ENCODE peak calls at places on chromosomes 3 and 15, in five cellular contexts. H is NB4; S is stimulated activated CD4-positive, alpha-beta T cell treated with anti-CD3 and anti-CD28 coated beads, TNF-alpha, amount 100 ng/mL, for 24 hours; U is RWPE1; Q is AG08395. Z is an unnamed sample.
A peak's percentile ranks its signal among the peaks of the same experiment; 100 is the strongest.

GRCh38 chr3:37652851-37653250 is 208.8 kb upstream of the CTDSPL start:
- DNase-seq in H (no peak), U (no peak), S (no peak), Q (no peak), Z (no peak)

GRCh38 chr3:160398820-160399346 is at the start of gene IFT80:
- DNase-seq in S (peak; percentile 93), Q (peak; percentile 96), H (peak; percentile 93), U (peak; percentile 96), Z (peak; percentile 90)

GRCh38 chr3:52851348-52851747 is 16.5 kb upstream of the MUSTN1 start:
- DNase-seq in U (peak; percentile 34), S (no peak), Q (peak; percentile 63), H (peak; percentile 67), Z (no peak)

GRCh38 chr3:188179006-188179966 is 25.3 kb downstream of the LPP start:
- DNase-seq in U (no peak), H (no peak), S (no peak), Q (peak; percentile 85), Z (no peak)

GRCh38 chr3:67875858-67876257 is 221.4 kb upstream of the SUCLG2 start:
- DNase-seq in Q (no peak), U (no peak), S (no peak), H (no peak), Z (no peak)

GRCh38 chr3:189512039-189512438 is 119.2 kb upstream of the TP63 start:
- DNase-seq in Q (no peak), U (no peak), S (no peak), H (peak; percentile 56), Z (no peak)

GRCh38 chr15:85333132-85333831 is 47.1 kb upstream of the AKAP13 start:
- DNase-seq in U (no peak), Q (peak; percentile 80), H (no peak), S (no peak), Z (no peak)

GRCh38 chr15:68815598-68815997 is 5.1 kb downstream of the ANP32A start:
- DNase-seq in S (no peak), Q (no peak), U (peak; percentile 25), H (peak; percentile 76), Z (no peak)

Z was measured in foreskin keratinocyte.